ENCODE peak calls at places on chromosomes 12 and 14, in six cellular contexts. M, X, T, Q, B and V are unnamed samples.

GRCh38 chr14:78697341-78697740 is 527.2 kb downstream of the NRXN3 start:
- DNase-seq in X (no peak), Q (peak; percentile 42), M (peak; percentile 36), T (no peak), B (peak; percentile 69), V (no peak)

GRCh38 chr14:71710001-71710400 is 222.2 kb upstream of the RGS6 start:
- DNase-seq in M (no peak), T (no peak), Q (no peak), B (no peak), X (no peak), V (no peak)

GRCh38 chr12:98741615-98742265 is 96.7 kb downstream of the APAF1 start:
- DNase-seq in M (no peak), Q (no peak), B (no peak), X (no peak), T (no peak), V (peak; percentile 31)

GRCh38 chr12:123907726-123908476 is 64.7 kb downstream of the CCDC92 start:
- DNase-seq in M (no peak), T (no peak), Q (no peak), X (no peak), B (peak; percentile 52), V (no peak)

GRCh38 chr12:71888521-71888920 is 49.0 kb downstream of the TBC1D15 start:
- DNase-seq in X (no peak), T (no peak), B (no peak), Q (no peak), M (no peak), V (no peak)

GRCh38 chr12:131779027-131779426 is 49.2 kb upstream of the MMP17 start:
- DNase-seq in Q (no peak), X (no peak), B (no peak), T (no peak), M (no peak), V (no peak)

GRCh38 chr12:2648406-2648805 is 146.4 kb upstream of the FKBP4 start:
- DNase-seq in B (no peak), T (no peak), Q (no peak), X (no peak), M (no peak), V (no peak)

GRCh38 chr12:70305794-70306193 is 60.3 kb upstream of the KCNMB4 start:
- DNase-seq in X (no peak), T (no peak), M (no peak), B (peak; percentile 17), Q (peak; percentile 16), V (no peak)

GRCh38 chr14:92433407-92433806 is 80.2 kb upstream of the RIN3 start:
- DNase-seq in X (no peak), Q (no peak), B (no peak), T (no peak), M (no peak), V (no peak)

GRCh38 chr12:24496755-24497154 is 452.1 kb downstream of the BCAT1 start:
- DNase-seq in B (no peak), Q (peak; percentile 80), M (no peak), T (no peak), X (no peak), V (no peak)

GRCh38 chr12:118377005-118377890 is 893 bp downstream of the SUDS3 start:
- DNase-seq in X (peak; percentile 11), B (no peak), M (no peak), Q (no peak), T (peak; percentile 19), V (no peak)

GRCh38 chr12:7832059-7832696 is 40.5 kb downstream of the SLC2A14 start:
- DNase-seq in Q (peak; percentile 50), M (peak; percentile 69), T (peak; percentile 21), X (no peak), B (peak; percentile 76), V (no peak)

GRCh38 chr12:75837700-75838099 is 193.9 kb downstream of the PHLDA1 start:
- DNase-seq in T (no peak), X (no peak), Q (no peak), M (no peak), B (no peak), V (no peak)

GRCh38 chr12:95185834-95186233 is 31.4 kb downstream of the FGD6 start:
- DNase-seq in X (no peak), B (no peak), M (no peak), T (no peak), Q (no peak), V (no peak)

GRCh38 chr12:132561784-132562156 is 48.6 kb downstream of the LRCOL1 start:
- DNase-seq in Q (no peak), X (no peak), B (no peak), M (peak; percentile 54), T (peak; percentile 28), V (no peak)

GRCh38 chr12:14769837-14770494 is 33.3 kb downstream of the WBP11 start:
- DNase-seq in T (peak; percentile 87), B (peak; percentile 60), M (peak; percentile 92), X (peak; percentile 86), Q (peak; percentile 72), V (peak; percentile 87)

GRCh38 chr14:49861923-49862673 is 9.5 kb upstream of the NEMF start:
- DNase-seq in T (peak; percentile 87), X (peak; percentile 87), Q (peak; percentile 93), B (peak; percentile 94), M (peak; percentile 93), V (peak; percentile 82)

GRCh38 chr14:49861581-49861922 is 9.0 kb upstream of the NEMF start:
- DNase-seq in X (peak; percentile 68), M (peak; percentile 84), Q (peak; percentile 90), B (peak; percentile 90), T (peak; percentile 69), V (no peak)

GRCh38 chr14:49863483-49864262 is 11.1 kb upstream of the NEMF start:
- DNase-seq in X (no peak), T (peak; percentile 38), Q (peak; percentile 12), B (peak; percentile 26), M (no peak), V (peak; percentile 50)

GRCh38 chr14:49858383-49858782 is 5.8 kb upstream of the NEMF start:
- DNase-seq in B (no peak), M (no peak), T (no peak), X (no peak), Q (no peak), V (no peak)

DNA sequence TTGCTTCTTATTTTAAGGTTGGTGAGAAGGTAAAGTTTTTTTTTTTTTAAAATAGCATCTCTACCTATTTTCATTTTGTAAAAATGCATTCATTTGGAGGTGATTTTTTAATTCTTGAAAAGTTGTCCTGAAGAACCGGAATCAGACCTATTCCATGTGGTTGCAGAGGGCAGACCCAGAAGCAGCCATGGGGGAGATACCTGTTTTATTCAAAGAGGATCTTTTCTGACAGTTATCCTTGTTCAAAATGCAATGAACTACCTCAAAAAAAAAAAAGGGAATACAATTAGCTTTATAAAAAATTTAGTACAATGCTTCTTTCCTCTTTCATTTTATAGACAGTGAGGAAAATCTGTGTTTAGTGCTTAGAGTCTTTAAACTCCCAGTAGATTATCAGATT is 8.4 kb upstream of the NEMF start:
- DNase-seq in B (no peak), T (no peak), Q (no peak), X (no peak), M (no peak), V (no peak)
- H3K4me3 ChIP-seq in B (peak overlapping the region; percentile 77), T (peak overlapping the region; percentile 41), Q (no peak overlapping the region), X (peak overlapping the region; percentile 80), M (peak overlapping the region; percentile 59), V (peak overlapping the region; percentile 94)

DNA sequence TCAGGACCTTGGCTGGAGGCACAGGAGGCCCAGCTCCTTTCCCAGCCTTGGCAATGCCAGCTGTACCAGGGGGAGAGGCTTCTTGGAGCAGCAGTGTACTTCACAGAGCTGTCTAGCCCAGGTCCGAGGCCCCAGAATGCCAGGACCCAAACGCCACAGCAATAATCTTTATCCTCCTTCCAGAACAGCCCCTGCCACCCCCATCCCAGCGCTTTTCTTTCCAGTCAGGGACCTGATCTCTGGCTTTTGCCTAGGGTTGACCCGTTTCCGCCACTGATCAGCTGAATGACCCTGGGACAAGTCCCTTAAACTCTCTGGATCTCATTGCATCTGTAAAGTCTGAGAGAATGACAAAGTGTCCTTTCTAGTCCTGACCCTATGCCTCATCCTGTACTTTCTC is 5.1 kb downstream of the LAG3 start:
- DNase-seq in Q (no peak), T (no peak), M (no peak), X (no peak), B (no peak), V (no peak)
- H3K4me3 ChIP-seq in Q (no peak overlapping the region), T (no peak overlapping the region), M (no peak overlapping the region), X (no peak overlapping the region), B (no peak overlapping the region), V (no peak overlapping the region)

DNA sequence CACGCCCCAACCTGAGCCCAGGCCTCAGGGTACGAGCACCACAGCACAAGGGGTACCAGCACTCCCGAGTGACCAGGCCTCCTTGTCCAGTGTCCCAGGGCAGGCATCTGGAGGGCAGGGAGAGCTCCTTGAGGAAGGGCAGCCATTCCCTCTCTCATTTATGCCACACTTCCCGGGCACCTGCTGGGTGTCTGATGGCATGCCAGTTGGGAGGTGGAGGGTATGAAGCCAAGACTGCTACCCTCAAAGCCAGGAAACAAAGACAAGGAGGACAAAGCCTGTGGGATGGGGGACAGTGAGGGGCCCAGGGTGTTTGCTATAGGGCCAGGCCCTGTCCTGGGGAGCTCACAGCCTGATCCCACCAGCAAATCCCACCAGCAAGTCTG is 45.6 kb downstream of the CCDC88C start:
- DNase-seq in T (no peak), B (no peak), Q (no peak), M (no peak), X (no peak), V (no peak)
- H3K4me3 ChIP-seq in T (no peak overlapping the region), B (no peak overlapping the region), Q (no peak overlapping the region), M (no peak overlapping the region), X (peak overlapping the region; percentile 6), V (peak overlapping the region; percentile 34)

DNA sequence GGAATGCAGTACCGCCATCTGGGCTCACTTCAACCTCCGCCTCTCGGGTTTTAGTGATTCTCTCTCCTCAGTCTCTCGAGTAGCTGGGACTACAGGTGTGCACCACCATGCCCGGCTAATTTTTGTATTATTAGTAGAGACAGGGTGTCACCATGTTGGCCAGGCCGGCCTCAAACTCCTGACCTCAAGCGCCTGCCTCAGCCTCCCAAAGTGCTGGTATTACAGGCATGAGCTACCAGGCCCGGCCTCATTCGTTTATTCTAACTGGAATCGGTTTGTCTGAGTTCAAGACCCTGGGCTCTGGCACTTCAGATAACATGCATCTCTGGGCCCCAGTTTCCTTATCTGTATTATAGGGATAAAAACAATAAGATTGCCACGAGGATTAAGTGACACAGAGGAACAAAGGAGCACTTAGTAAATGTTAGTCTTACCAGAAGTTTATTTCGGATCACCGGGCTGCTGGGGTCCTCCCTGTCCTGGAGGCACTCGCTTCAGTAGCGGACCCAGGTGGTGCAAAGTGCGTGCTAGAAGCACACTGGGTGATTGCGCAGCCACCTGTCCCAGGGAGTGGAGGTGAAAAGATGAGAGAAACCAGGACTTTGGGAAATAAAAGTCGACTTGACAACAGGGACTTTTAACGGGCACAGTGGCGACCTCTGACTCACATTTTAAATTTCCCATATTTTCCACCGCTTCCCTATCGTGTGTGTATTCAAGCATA is 37.5 kb downstream of the ACACB start:
- DNase-seq in X (peak; percentile 12), M (no peak), Q (no peak), B (no peak), T (no peak), V (no peak)
- H3K4me3 ChIP-seq in X (peak overlapping the region; percentile 60), M (peak overlapping the region; percentile 61), Q (peak overlapping the region; percentile 53), B (peak overlapping the region; percentile 52), T (peak overlapping the region; percentile 58), V (peak overlapping the region; percentile 70)